ENCODE peak calls at places on chromosomes 16 and 17, in six cellular contexts. One of them, this sample, is unnamed.

GRCh38 chr16:58249780-58250478 is 44.9 kb downstream of the PRSS54 start:
- DNase-seq in CD4-positive, alpha-beta T cell: peak
- DNase-seq in ureter: peak
- DNase-seq in HT1080: peak
- DNase-seq in AG10803: peak
- DNase-seq in left colon: peak
- DNase-seq in this sample: peak

GRCh38 chr16:12065866-12066545 is 89.5 kb downstream of the SNX29 start:
- DNase-seq in CD4-positive, alpha-beta T cell: no peak
- DNase-seq in ureter: no peak
- DNase-seq in HT1080: no peak
- DNase-seq in AG10803: no peak
- DNase-seq in left colon: no peak
- DNase-seq in this sample: no peak

GRCh38 chr17:76869209-76869877 is 1.1 kb downstream of the MGAT5B start:
- DNase-seq in CD4-positive, alpha-beta T cell: no peak
- DNase-seq in ureter: peak
- DNase-seq in HT1080: no peak
- DNase-seq in AG10803: no peak
- DNase-seq in left colon: no peak
- DNase-seq in this sample: peak

GRCh38 chr16:19884611-19885455 is at the start of gene GPRC5B:
- DNase-seq in CD4-positive, alpha-beta T cell: peak
- DNase-seq in ureter: no peak
- DNase-seq in HT1080: no peak
- DNase-seq in AG10803: no peak
- DNase-seq in left colon: peak
- DNase-seq in this sample: peak

GRCh38 chr17:36879027-36879426 is 58.2 kb upstream of the LHX1 start:
- DNase-seq in CD4-positive, alpha-beta T cell: no peak
- DNase-seq in ureter: no peak
- DNase-seq in HT1080: no peak
- DNase-seq in AG10803: no peak
- DNase-seq in left colon: no peak
- DNase-seq in this sample: no peak

GRCh38 chr16:68444058-68444657 is 4.2 kb downstream of the SMPD3 start:
- DNase-seq in CD4-positive, alpha-beta T cell: no peak
- DNase-seq in ureter: no peak
- DNase-seq in HT1080: no peak
- DNase-seq in AG10803: no peak
- DNase-seq in left colon: peak
- DNase-seq in this sample: peak

GRCh38 chr17:82835122-82835521 is 4.7 kb downstream of the ZNF750 start:
- DNase-seq in CD4-positive, alpha-beta T cell: no peak
- DNase-seq in ureter: no peak
- DNase-seq in HT1080: no peak
- DNase-seq in AG10803: no peak
- DNase-seq in left colon: no peak
- DNase-seq in this sample: no peak

GRCh38 chr16:75304521-75305363 is 53.3 kb upstream of the BCAR1 start:
- DNase-seq in CD4-positive, alpha-beta T cell: no peak
- DNase-seq in ureter: no peak
- DNase-seq in HT1080: peak
- DNase-seq in AG10803: peak
- DNase-seq in left colon: peak
- DNase-seq in this sample: no peak

GRCh38 chr17:35774499-35774898 is 13.8 kb downstream of the C17orf50 start:
- DNase-seq in CD4-positive, alpha-beta T cell: no peak
- DNase-seq in ureter: peak
- DNase-seq in HT1080: peak
- DNase-seq in AG10803: no peak
- DNase-seq in left colon: peak
- DNase-seq in this sample: no peak

GRCh38 chr17:68378202-68379149 is 78.8 kb downstream of the WIPI1 start:
- DNase-seq in CD4-positive, alpha-beta T cell: no peak
- DNase-seq in ureter: peak
- DNase-seq in HT1080: peak
- DNase-seq in AG10803: peak
- DNase-seq in left colon: peak
- DNase-seq in this sample: peak

GRCh38 chr16:75805946-75806345 is 79.7 kb upstream of the CPHXL start:
- DNase-seq in CD4-positive, alpha-beta T cell: no peak
- DNase-seq in ureter: no peak
- DNase-seq in HT1080: no peak
- DNase-seq in AG10803: no peak
- DNase-seq in left colon: no peak
- DNase-seq in this sample: no peak

GRCh38 chr17:39632153-39632941 is 4.6 kb upstream of the STARD3 start:
- DNase-seq in CD4-positive, alpha-beta T cell: no peak
- DNase-seq in ureter: peak
- DNase-seq in HT1080: no peak
- DNase-seq in AG10803: no peak
- DNase-seq in left colon: peak
- DNase-seq in this sample: no peak

GRCh38 chr17:64781013-64781392 is 118.9 kb upstream of the SMURF2 start:
- DNase-seq in CD4-positive, alpha-beta T cell: no peak
- DNase-seq in ureter: no peak
- DNase-seq in HT1080: no peak
- DNase-seq in AG10803: no peak
- DNase-seq in left colon: no peak
- DNase-seq in this sample: peak

GRCh38 chr17:68134046-68134637 is 98.6 kb downstream of the KPNA2 start:
- DNase-seq in CD4-positive, alpha-beta T cell: no peak
- DNase-seq in ureter: no peak
- DNase-seq in HT1080: no peak
- DNase-seq in AG10803: no peak
- DNase-seq in left colon: no peak
- DNase-seq in this sample: no peak

GRCh38 chr16:47561286-47561685 is 100.2 kb downstream of the PHKB start:
- DNase-seq in CD4-positive, alpha-beta T cell: no peak
- DNase-seq in ureter: no peak
- DNase-seq in HT1080: no peak
- DNase-seq in AG10803: no peak
- DNase-seq in left colon: no peak
- DNase-seq in this sample: no peak

GRCh38 chr17:72258711-72259110 is 137.9 kb downstream of the SOX9 start:
- DNase-seq in CD4-positive, alpha-beta T cell: no peak
- DNase-seq in ureter: no peak
- DNase-seq in HT1080: no peak
- DNase-seq in AG10803: no peak
- DNase-seq in left colon: no peak
- DNase-seq in this sample: no peak

This sample was measured in nephron progenitor cell.